ENCODE peak calls at places on chromosomes 4 and X, in nine cellular contexts. J is aorta; L is epithelial cell of esophagus; I is anterior cingulate cortex; K is AG04450; D is activated CD8-positive, alpha-beta T cell treated with anti-CD3 and anti-CD28 coated beads, Interleukin-2, amount 10 ng/mL, durations not matched to agents 7 days and 5 days; M is iris pigment epithelial cell; V is nucleus accumbens; Z is neuronal stem cell. E is an unnamed sample.

GRCh38 chr4:26105815-26106699 is 192.0 kb downstream of the SMIM20 start:
- DNase-seq in I (no peak), J (no peak), K (no peak), D (no peak), L (peak), M (peak), Z (no peak), V (no peak), E (peak)

GRCh38 chr4:177128306-177128705 is 181.4 kb upstream of the NEIL3 start:
- DNase-seq in V (no peak), L (peak), I (no peak), K (no peak), J (no peak), Z (no peak), D (no peak), M (peak), E (peak)

GRCh38 chrX:23901805-23902204 is 5.9 kb downstream of the APOO start:
- DNase-seq in I (peak), K (peak), M (peak), J (no peak), V (peak), D (peak), Z (peak), L (peak), E (peak)

GRCh38 chrX:28756175-28756574 is 168.9 kb downstream of the IL1RAPL1 start:
- DNase-seq in M (no peak), I (no peak), D (no peak), Z (no peak), V (no peak), J (no peak), L (no peak), K (no peak), E (no peak)

GRCh38 chr4:26821677-26822503 is 38.8 kb upstream of the STIM2 start:
- DNase-seq in M (peak), V (no peak), D (no peak), J (no peak), I (no peak), K (no peak), Z (no peak), L (peak), E (peak)

GRCh38 chr4:60019180-60019579 is 1180.9 kb upstream of the ADGRL3 start:
- DNase-seq in V (no peak), M (no peak), L (no peak), J (no peak), Z (no peak), D (no peak), I (no peak), K (no peak), E (no peak)

GRCh38 chrX:151985955-151986354 is 11.5 kb upstream of the GABRE start:
- DNase-seq in Z (no peak), J (no peak), L (peak), V (no peak), M (peak), K (no peak), I (no peak), D (no peak), E (no peak)

GRCh38 chr4:71380721-71381120 is 41.9 kb downstream of the SLC4A4 start:
- DNase-seq in K (peak), J (no peak), D (no peak), Z (no peak), V (no peak), L (peak), I (no peak), M (peak), E (peak)

GRCh38 chrX:20063716-20064351 is 52.9 kb downstream of the MAP7D2 start:
- DNase-seq in L (peak), Z (no peak), V (no peak), J (no peak), M (peak), K (no peak), I (no peak), D (no peak), E (no peak)

GRCh38 chr4:19961092-19961491 is 290.6 kb upstream of the SLIT2 start:
- DNase-seq in K (no peak), V (no peak), D (no peak), Z (no peak), L (peak), M (peak), I (no peak), J (no peak), E (no peak)

GRCh38 chr4:74624351-74625151 is 169.8 kb downstream of the BTC start:
- DNase-seq in M (peak), J (no peak), K (peak), I (no peak), V (no peak), Z (no peak), D (no peak), L (peak), E (peak)

GRCh38 chr4:80529021-80529420 is 193.5 kb downstream of the CFAP299 start:
- DNase-seq in V (no peak), I (no peak), L (no peak), J (no peak), Z (no peak), M (no peak), K (no peak), D (no peak), E (no peak)

GRCh38 chrX:8971116-8971515 is 62.8 kb downstream of the FAM9B start:
- DNase-seq in I (no peak), L (peak), K (peak), D (no peak), V (no peak), M (peak), J (no peak), Z (no peak), E (peak)

GRCh38 chrX:17405225-17405969 is 30.4 kb downstream of the NHS start:
- DNase-seq in K (no peak), V (no peak), Z (no peak), M (peak), J (no peak), L (peak), I (no peak), D (no peak), E (peak)

GRCh38 chrX:48992341-48992740 is 9.7 kb downstream of the GRIPAP1 start:
- DNase-seq in Z (no peak), I (no peak), L (no peak), M (no peak), K (no peak), D (no peak), V (no peak), J (peak), E (no peak)

GRCh38 chrX:68978211-68978780 is 149.5 kb downstream of the EFNB1 start:
- DNase-seq in K (peak), L (no peak), J (peak), M (peak), D (no peak), V (no peak), I (no peak), Z (no peak), E (no peak)

GRCh38 chr4:148068065-148068911 is 336.4 kb downstream of the ARHGAP10 start:
- DNase-seq in I (no peak), V (no peak), M (no peak), Z (no peak), J (no peak), L (no peak), K (no peak), D (no peak), E (no peak)

GRCh38 chr4:121562833-121563232 is 133.9 kb downstream of the ANXA5 start:
- DNase-seq in I (no peak), D (no peak), M (no peak), Z (no peak), K (no peak), J (no peak), V (no peak), L (no peak), E (no peak)

GRCh38 chrX:133258481-133258880 is 40.3 kb upstream of the TFDP3 start:
- DNase-seq in V (no peak), K (peak), Z (no peak), M (peak), I (no peak), D (no peak), J (no peak), L (peak), E (peak)

GRCh38 chr4:98612318-98613250 is 45.8 kb downstream of the TSPAN5 start:
- DNase-seq in D (no peak), V (no peak), L (no peak), J (no peak), I (no peak), M (no peak), Z (no peak), K (no peak), E (no peak)

GRCh38 chr4:168488800-168489404 is 8.0 kb upstream of the PALLD start:
- DNase-seq in V (no peak), M (no peak), K (no peak), I (no peak), J (no peak), D (no peak), L (no peak), Z (no peak), E (no peak)

GRCh38 chr4:1715002-1715761 is 3.1 kb upstream of the SLBP start:
- DNase-seq in J (peak), I (no peak), V (no peak), Z (no peak), M (no peak), K (no peak), D (no peak), L (no peak), E (no peak)

GRCh38 chr4:156456830-156457229 is 503.2 kb upstream of the CTSO start:
- DNase-seq in V (no peak), K (no peak), L (no peak), J (no peak), Z (no peak), M (no peak), D (no peak), I (no peak), E (no peak)

GRCh38 chr4:126895988-126896570 is 736.7 kb upstream of the INTU start:
- DNase-seq in V (no peak), Z (no peak), J (no peak), D (no peak), L (no peak), I (no peak), K (no peak), M (peak), E (no peak)

GRCh38 chr4:57658673-57659072 is 548.5 kb upstream of the IGFBP7 start:
- DNase-seq in I (no peak), L (no peak), M (no peak), K (no peak), D (no peak), J (no peak), Z (no peak), V (no peak), E (no peak)

GRCh38 chr4:168857546-168858314 is 152.3 kb downstream of the CBR4 start:
- DNase-seq in V (no peak), K (peak), J (no peak), I (no peak), M (peak), Z (no peak), L (no peak), D (no peak), E (no peak)

GRCh38 chrX:46500054-46500453 is 45.2 kb downstream of the ZNF674 start:
- DNase-seq in V (no peak), D (no peak), J (no peak), M (no peak), Z (no peak), L (no peak), K (no peak), I (no peak), E (no peak)

GRCh38 chr4:61520688-61521160 is 320.6 kb downstream of the ADGRL3 start:
- DNase-seq in M (peak), K (no peak), J (no peak), D (no peak), L (peak), Z (no peak), V (no peak), I (no peak), E (peak)

GRCh38 chr4:163548481-163549243 is 54.2 kb downstream of the TMA16 start:
- DNase-seq in Z (peak), I (peak), D (peak), M (peak), K (no peak), L (peak), V (no peak), J (no peak), E (peak)

GRCh38 chrX:153669901-153670731 is 3.5 kb downstream of the PNCK start:
- DNase-seq in M (no peak), V (no peak), J (peak), K (no peak), I (no peak), L (no peak), Z (no peak), D (no peak), E (no peak)

GRCh38 chrX:103716967-103717366 is 6.3 kb downstream of the TMEM31 start:
- DNase-seq in I (no peak), K (peak), D (no peak), Z (no peak), J (no peak), M (peak), V (no peak), L (peak), E (peak)

GRCh38 chrX:18793601-18794089 is 86.2 kb downstream of the PPEF1 start:
- DNase-seq in D (no peak), I (no peak), M (no peak), K (no peak), J (no peak), Z (no peak), L (peak), V (no peak), E (peak)

GRCh38 chrX:72714471-72714916 is 388 bp upstream of the PHKA1 start:
- DNase-seq in L (peak), I (peak), D (peak), Z (peak), J (peak), V (peak), M (peak), K (peak), E (peak)

GRCh38 chr4:6856391-6856790 is 53.2 kb upstream of the TBC1D14 start:
- DNase-seq in J (no peak), D (no peak), I (no peak), Z (no peak), V (no peak), M (no peak), L (no peak), K (no peak), E (no peak)

GRCh38 chr4:56026596-56026995 is 77.9 kb downstream of the CEP135 start:
- DNase-seq in Z (no peak), V (no peak), J (no peak), D (no peak), K (no peak), I (no peak), L (peak), M (peak), E (peak)

GRCh38 chr4:60455380-60455779 is 744.7 kb upstream of the ADGRL3 start:
- DNase-seq in J (no peak), K (no peak), M (no peak), V (no peak), D (no peak), L (no peak), Z (no peak), I (no peak), E (no peak)

GRCh38 chrX:22220941-22221340 is 51.8 kb upstream of the CBLL2 start:
- DNase-seq in V (no peak), K (peak), L (peak), M (peak), I (no peak), D (no peak), J (no peak), Z (no peak), E (peak)

GRCh38 chr4:145619639-145619996 is 433 bp downstream of the MMAA start:
- DNase-seq in K (no peak), V (no peak), L (peak), M (peak), J (no peak), Z (no peak), D (peak), I (peak), E (peak)

GRCh38 chr4:175469519-175469918 is 342.5 kb downstream of the GPM6A start:
- DNase-seq in I (no peak), K (no peak), D (no peak), M (peak), V (no peak), Z (no peak), L (peak), J (no peak), E (peak)

GRCh38 chrX:132463411-132463810 is 25.4 kb downstream of the MBNL3 start:
- DNase-seq in L (no peak), D (peak), V (no peak), J (no peak), K (no peak), I (no peak), Z (no peak), M (peak), E (peak)